ENCODE peak calls at places on chromosomes 13 and 19, in seven cellular contexts. One of them, this sample, is unnamed.
A peak's percentile ranks its signal among the peaks of the same experiment; 100 is the strongest.

GRCh38 chr13:77429320-77430142 is 102.6 kb upstream of the MYCBP2 start:
- DNase-seq in cardiac muscle cell: no peak
- DNase-seq in ascending aorta: no peak
- DNase-seq in breast epithelium: no peak
- DNase-seq in neuronal stem cell: no peak
- DNase-seq in transverse colon: no peak
- DNase-seq in mesendoderm: no peak
- DNase-seq in this sample: peak; percentile 1

GRCh38 chr13:101925731-101926130 is 473.3 kb downstream of the ITGBL1 start:
- DNase-seq in cardiac muscle cell: no peak
- DNase-seq in ascending aorta: no peak
- DNase-seq in breast epithelium: no peak
- DNase-seq in neuronal stem cell: no peak
- DNase-seq in transverse colon: no peak
- DNase-seq in mesendoderm: no peak
- DNase-seq in this sample: no peak

GRCh38 chr13:110443633-110444225 is 117.8 kb downstream of the RAB20 start:
- DNase-seq in cardiac muscle cell: no peak
- DNase-seq in ascending aorta: no peak
- DNase-seq in breast epithelium: no peak
- DNase-seq in neuronal stem cell: no peak
- DNase-seq in transverse colon: no peak
- DNase-seq in mesendoderm: no peak
- DNase-seq in this sample: peak; percentile 66

GRCh38 chr13:65959305-65959704 is 1270.8 kb downstream of the PCDH9 start:
- DNase-seq in cardiac muscle cell: no peak
- DNase-seq in ascending aorta: no peak
- DNase-seq in breast epithelium: no peak
- DNase-seq in neuronal stem cell: no peak
- DNase-seq in transverse colon: no peak
- DNase-seq in mesendoderm: no peak
- DNase-seq in this sample: no peak

GRCh38 chr13:97130201-97130600 is 91.9 kb upstream of the MBNL2 start:
- DNase-seq in cardiac muscle cell: peak; percentile 39
- DNase-seq in ascending aorta: no peak
- DNase-seq in breast epithelium: no peak
- DNase-seq in neuronal stem cell: no peak
- DNase-seq in transverse colon: no peak
- DNase-seq in mesendoderm: no peak
- DNase-seq in this sample: no peak

GRCh38 chr19:18340990-18341868 is 831 bp downstream of the PGPEP1 start:
- DNase-seq in cardiac muscle cell: peak; percentile 43
- DNase-seq in ascending aorta: peak; percentile 23
- DNase-seq in breast epithelium: peak; percentile 41
- DNase-seq in neuronal stem cell: no peak
- DNase-seq in transverse colon: peak; percentile 78
- DNase-seq in mesendoderm: peak; percentile 45
- DNase-seq in this sample: peak; percentile 67

GRCh38 chr13:52879950-52880650 is 31.7 kb upstream of the PCDH8 start:
- DNase-seq in cardiac muscle cell: no peak
- DNase-seq in ascending aorta: no peak
- DNase-seq in breast epithelium: no peak
- DNase-seq in neuronal stem cell: no peak
- DNase-seq in transverse colon: no peak
- DNase-seq in mesendoderm: peak; percentile 25
- DNase-seq in this sample: no peak

GRCh38 chr19:45177817-45178261 is at the start of gene TRAPPC6A:
- DNase-seq in cardiac muscle cell: no peak
- DNase-seq in ascending aorta: no peak
- DNase-seq in breast epithelium: no peak
- DNase-seq in neuronal stem cell: no peak
- DNase-seq in transverse colon: no peak
- DNase-seq in mesendoderm: no peak
- DNase-seq in this sample: no peak

GRCh38 chr13:106513025-106513424 is 22.4 kb downstream of the EFNB2 start:
- DNase-seq in cardiac muscle cell: peak; percentile 36
- DNase-seq in ascending aorta: no peak
- DNase-seq in breast epithelium: no peak
- DNase-seq in neuronal stem cell: no peak
- DNase-seq in transverse colon: no peak
- DNase-seq in mesendoderm: no peak
- DNase-seq in this sample: peak; percentile 66

GRCh38 chr13:114010401-114011101 is 36.7 kb upstream of the C13orf46 start:
- DNase-seq in cardiac muscle cell: no peak
- DNase-seq in ascending aorta: no peak
- DNase-seq in breast epithelium: no peak
- DNase-seq in neuronal stem cell: no peak
- DNase-seq in transverse colon: no peak
- DNase-seq in mesendoderm: no peak
- DNase-seq in this sample: no peak

GRCh38 chr19:54436031-54436523 is 12.9 kb upstream of the LENG8 start:
- DNase-seq in cardiac muscle cell: no peak
- DNase-seq in ascending aorta: no peak
- DNase-seq in breast epithelium: no peak
- DNase-seq in neuronal stem cell: no peak
- DNase-seq in transverse colon: no peak
- DNase-seq in mesendoderm: no peak
- DNase-seq in this sample: no peak

GRCh38 chr19:46159418-46159817 is 11.4 kb downstream of the IGFL2 start:
- DNase-seq in cardiac muscle cell: no peak
- DNase-seq in ascending aorta: no peak
- DNase-seq in breast epithelium: no peak
- DNase-seq in neuronal stem cell: no peak
- DNase-seq in transverse colon: no peak
- DNase-seq in mesendoderm: no peak
- DNase-seq in this sample: no peak

GRCh38 chr13:27638521-27638920 is 16.8 kb downstream of the POLR1D start:
- DNase-seq in cardiac muscle cell: peak; percentile 28
- DNase-seq in ascending aorta: no peak
- DNase-seq in breast epithelium: no peak
- DNase-seq in neuronal stem cell: no peak
- DNase-seq in transverse colon: no peak
- DNase-seq in mesendoderm: no peak
- DNase-seq in this sample: no peak

GRCh38 chr19:35037716-35038622 is 3.6 kb upstream of the HPN start:
- DNase-seq in cardiac muscle cell: peak; percentile 67
- DNase-seq in ascending aorta: no peak
- DNase-seq in breast epithelium: no peak
- DNase-seq in neuronal stem cell: no peak
- DNase-seq in transverse colon: no peak
- DNase-seq in mesendoderm: no peak
- DNase-seq in this sample: no peak

GRCh38 chr13:40971321-40971720 is 47.8 kb downstream of the ELF1 start:
- DNase-seq in cardiac muscle cell: no peak
- DNase-seq in ascending aorta: no peak
- DNase-seq in breast epithelium: no peak
- DNase-seq in neuronal stem cell: no peak
- DNase-seq in transverse colon: no peak
- DNase-seq in mesendoderm: no peak
- DNase-seq in this sample: no peak
- H3K4me1 ChIP-seq in cardiac muscle cell: peaks cover 16% of the 10 kb centered on the region
- H3K4me1 ChIP-seq in ascending aorta: no peaks in the 10 kb centered on the region
- H3K4me1 ChIP-seq in breast epithelium: no peaks in the 10 kb centered on the region
- H3K4me1 ChIP-seq in neuronal stem cell: no peaks in the 10 kb centered on the region
- H3K4me1 ChIP-seq in transverse colon: peaks cover 62% of the 10 kb centered on the region
- H3K4me1 ChIP-seq in mesendoderm: no peaks in the 10 kb centered on the region
- H3K4me1 ChIP-seq in this sample: no peaks in the 10 kb centered on the region

DNA sequence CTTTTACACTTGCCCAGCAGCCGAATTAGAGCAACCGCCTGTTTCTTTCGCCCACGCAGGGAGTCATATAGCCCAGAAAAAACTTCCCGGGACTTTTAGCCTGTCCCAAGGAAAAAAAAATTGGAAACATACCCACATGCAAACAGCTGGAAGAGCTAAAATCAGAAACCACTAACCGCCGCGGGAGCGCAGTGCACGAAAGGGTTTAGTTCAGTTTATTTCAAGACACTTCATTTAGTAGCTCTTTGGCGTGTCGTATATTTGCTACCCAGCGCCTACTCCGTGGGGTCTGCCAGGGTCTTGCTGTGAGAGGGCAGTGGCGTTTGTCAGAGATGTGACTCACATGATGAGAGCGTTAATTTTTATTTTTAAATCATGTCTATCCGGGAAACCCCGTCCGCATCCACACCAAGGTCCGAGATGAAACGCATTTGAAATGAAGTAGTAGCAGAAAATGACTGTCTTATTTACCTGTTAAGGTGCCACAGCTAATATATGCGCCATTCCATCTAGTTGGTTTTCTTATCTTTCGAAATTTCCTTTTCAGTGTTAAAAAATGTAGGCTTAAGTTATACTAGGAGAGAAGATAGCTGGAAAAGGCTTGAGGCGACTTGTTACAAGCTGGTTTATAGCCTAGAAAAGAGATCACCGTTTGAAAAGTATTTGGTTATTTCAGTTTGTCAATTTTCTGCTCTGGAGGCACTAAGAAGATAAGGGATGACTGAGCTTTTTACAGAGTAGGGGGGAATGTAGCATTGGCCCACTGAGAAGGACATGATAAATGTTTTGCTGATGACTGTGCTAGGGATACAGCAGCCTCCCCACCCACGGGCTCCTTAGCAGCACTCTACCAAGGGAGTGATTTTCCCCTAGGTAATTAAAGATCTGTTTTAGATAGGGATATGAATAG is 1.7 kb downstream of the KLF5 start:
- DNase-seq in cardiac muscle cell: peak; percentile 75
- DNase-seq in ascending aorta: no peak
- DNase-seq in breast epithelium: peak; percentile 35
- DNase-seq in neuronal stem cell: peak; percentile 12
- DNase-seq in transverse colon: no peak
- DNase-seq in mesendoderm: peak; percentile 74
- DNase-seq in this sample: no peak
- H3K27ac ChIP-seq in cardiac muscle cell: no peak overlapping the region
- H3K27ac ChIP-seq in ascending aorta: peak overlapping the region; percentile 35
- H3K27ac ChIP-seq in breast epithelium: peak overlapping the region; percentile 81
- H3K27ac ChIP-seq in neuronal stem cell: no peak overlapping the region
- H3K27ac ChIP-seq in transverse colon: peak overlapping the region; percentile 88
- H3K27ac ChIP-seq in mesendoderm: no peak overlapping the region
- H3K27ac ChIP-seq in this sample: no peak overlapping the region

GRCh38 chr13:47628666-47629065 is 372.4 kb downstream of the SUCLA2 start:
- DNase-seq in cardiac muscle cell: no peak
- DNase-seq in ascending aorta: no peak
- DNase-seq in breast epithelium: no peak
- DNase-seq in neuronal stem cell: no peak
- DNase-seq in transverse colon: no peak
- DNase-seq in mesendoderm: no peak
- DNase-seq in this sample: no peak
- H3K4me1 ChIP-seq in cardiac muscle cell: no peaks in the 10 kb centered on the region
- H3K4me1 ChIP-seq in ascending aorta: no peaks in the 10 kb centered on the region
- H3K4me1 ChIP-seq in breast epithelium: no peaks in the 10 kb centered on the region
- H3K4me1 ChIP-seq in neuronal stem cell: peaks cover 4% of the 10 kb centered on the region
- H3K4me1 ChIP-seq in transverse colon: no peaks in the 10 kb centered on the region
- H3K4me1 ChIP-seq in mesendoderm: peaks cover 4% of the 10 kb centered on the region
- H3K4me1 ChIP-seq in this sample: no peaks in the 10 kb centered on the region

GRCh38 chr19:4386038-4386782 is 14.1 kb downstream of the SH3GL1 start:
- DNase-seq in cardiac muscle cell: no peak
- DNase-seq in ascending aorta: no peak
- DNase-seq in breast epithelium: no peak
- DNase-seq in neuronal stem cell: no peak
- DNase-seq in transverse colon: no peak
- DNase-seq in mesendoderm: no peak
- DNase-seq in this sample: no peak
- H3K27ac ChIP-seq in cardiac muscle cell: no peak overlapping the region
- H3K27ac ChIP-seq in ascending aorta: no peak overlapping the region
- H3K27ac ChIP-seq in breast epithelium: peak overlapping the region; percentile 20
- H3K27ac ChIP-seq in neuronal stem cell: no peak overlapping the region
- H3K27ac ChIP-seq in transverse colon: no peak overlapping the region
- H3K27ac ChIP-seq in mesendoderm: no peak overlapping the region
- H3K27ac ChIP-seq in this sample: no peak overlapping the region

GRCh38 chr13:112904436-112904960 is 64.5 kb upstream of the MCF2L start:
- DNase-seq in cardiac muscle cell: no peak
- DNase-seq in ascending aorta: no peak
- DNase-seq in breast epithelium: no peak
- DNase-seq in neuronal stem cell: no peak
- DNase-seq in transverse colon: no peak
- DNase-seq in mesendoderm: no peak
- DNase-seq in this sample: no peak
- H3K4me1 ChIP-seq in cardiac muscle cell: no peaks in the 10 kb centered on the region
- H3K4me1 ChIP-seq in ascending aorta: no peaks in the 10 kb centered on the region
- H3K4me1 ChIP-seq in breast epithelium: peaks cover 4% of the 10 kb centered on the region
- H3K4me1 ChIP-seq in neuronal stem cell: peaks cover 19% of the 10 kb centered on the region
- H3K4me1 ChIP-seq in transverse colon: no peaks in the 10 kb centered on the region
- H3K4me1 ChIP-seq in mesendoderm: no peaks in the 10 kb centered on the region
- H3K4me1 ChIP-seq in this sample: no peaks in the 10 kb centered on the region

DNA sequence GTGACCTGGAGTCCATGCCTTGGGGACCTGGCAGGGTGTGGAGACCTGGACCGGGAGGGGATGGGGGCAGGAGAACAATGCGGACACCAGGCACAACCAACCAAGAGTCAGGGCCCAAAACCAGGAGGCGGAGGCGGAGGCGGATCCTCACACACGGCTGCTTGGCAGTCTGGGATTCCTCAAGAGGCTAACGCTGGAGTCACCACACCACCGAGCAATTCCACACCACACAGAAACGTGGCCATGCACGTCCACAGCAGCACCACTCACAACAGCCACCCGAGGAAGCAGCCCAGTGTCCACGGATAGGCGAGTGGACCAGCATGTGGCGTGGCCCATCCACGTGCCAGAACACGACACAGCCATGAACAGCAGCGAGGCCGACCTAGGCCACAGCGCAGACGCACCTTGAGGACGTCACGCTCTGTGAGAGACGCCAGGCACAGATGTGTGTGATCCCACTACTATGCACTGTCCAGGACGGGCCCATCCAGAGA is 17.7 kb downstream of the SBNO2 start:
- DNase-seq in cardiac muscle cell: peak; percentile 48
- DNase-seq in ascending aorta: no peak
- DNase-seq in breast epithelium: no peak
- DNase-seq in neuronal stem cell: no peak
- DNase-seq in transverse colon: no peak
- DNase-seq in mesendoderm: no peak
- DNase-seq in this sample: no peak
- H3K27ac ChIP-seq in cardiac muscle cell: peak overlapping the region; percentile 78
- H3K27ac ChIP-seq in ascending aorta: peak overlapping the region; percentile 95
- H3K27ac ChIP-seq in breast epithelium: peak overlapping the region; percentile 98
- H3K27ac ChIP-seq in neuronal stem cell: peak overlapping the region; percentile 32
- H3K27ac ChIP-seq in transverse colon: peak overlapping the region; percentile 90
- H3K27ac ChIP-seq in mesendoderm: no peak overlapping the region
- H3K27ac ChIP-seq in this sample: no peak overlapping the region

GRCh38 chr13:40598599-40598998 is 67.8 kb downstream of the FOXO1 start:
- DNase-seq in cardiac muscle cell: no peak
- DNase-seq in ascending aorta: no peak
- DNase-seq in breast epithelium: no peak
- DNase-seq in neuronal stem cell: no peak
- DNase-seq in transverse colon: no peak
- DNase-seq in mesendoderm: no peak
- DNase-seq in this sample: no peak
- H3K4me1 ChIP-seq in cardiac muscle cell: no peaks in the 10 kb centered on the region
- H3K4me1 ChIP-seq in ascending aorta: no peaks in the 10 kb centered on the region
- H3K4me1 ChIP-seq in breast epithelium: peaks cover 6% of the 10 kb centered on the region
- H3K4me1 ChIP-seq in neuronal stem cell: peaks cover 2% of the 10 kb centered on the region
- H3K4me1 ChIP-seq in transverse colon: peaks cover 27% of the 10 kb centered on the region
- H3K4me1 ChIP-seq in mesendoderm: peaks cover 2% of the 10 kb centered on the region
- H3K4me1 ChIP-seq in this sample: no peaks in the 10 kb centered on the region

DNA sequence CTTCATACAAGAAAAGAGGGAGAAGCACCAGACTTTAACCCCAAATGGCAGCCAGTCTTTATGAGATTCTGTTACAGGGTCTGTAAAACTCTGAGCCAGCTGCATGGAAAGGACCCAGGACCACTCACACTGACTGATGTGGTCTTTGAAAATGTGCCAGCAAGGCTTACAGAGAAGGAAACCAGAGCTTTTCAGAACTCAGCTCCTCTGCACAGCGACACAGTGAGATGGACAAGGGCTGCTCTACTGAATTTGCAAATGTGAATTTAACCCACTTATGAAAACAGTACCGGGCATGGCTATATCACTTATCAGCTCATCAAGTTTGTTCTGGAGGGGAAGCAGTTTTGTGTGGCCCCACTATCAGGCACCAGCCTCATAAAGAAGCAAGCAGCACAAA is 98.8 kb upstream of the SERP2 start:
- DNase-seq in cardiac muscle cell: no peak
- DNase-seq in ascending aorta: no peak
- DNase-seq in breast epithelium: no peak
- DNase-seq in neuronal stem cell: no peak
- DNase-seq in transverse colon: no peak
- DNase-seq in mesendoderm: no peak
- DNase-seq in this sample: peak; percentile 15
- H3K27ac ChIP-seq in cardiac muscle cell: peak overlapping the region; percentile 0
- H3K27ac ChIP-seq in ascending aorta: peak overlapping the region; percentile 92
- H3K27ac ChIP-seq in breast epithelium: peak overlapping the region; percentile 84
- H3K27ac ChIP-seq in neuronal stem cell: no peak overlapping the region
- H3K27ac ChIP-seq in transverse colon: peak overlapping the region; percentile 80
- H3K27ac ChIP-seq in mesendoderm: no peak overlapping the region
- H3K27ac ChIP-seq in this sample: peak overlapping the region; percentile 67

This sample was measured in SJSA1.